ENCODE peak calls at places on chromosomes 13 and 19, in seven cellular contexts. Z, H, J, O, D, F and M are unnamed samples.

GRCh38 chr19:11378319-11379189 is 4.1 kb downstream of the SWSAP1 start:
- DNase-seq in Z (peak; percentile 79), H (peak; percentile 43), J (peak; percentile 44), O (peak; percentile 69), D (peak; percentile 89), F (peak; percentile 88), M (peak; percentile 89)

GRCh38 chr19:48274173-48274572 is 4.3 kb downstream of the ZNF114 start:
- DNase-seq in Z (no peak), H (no peak), J (no peak), O (no peak), D (peak; percentile 51), F (no peak), M (no peak)

GRCh38 chr19:33677745-33678426 is 56.1 kb downstream of the CHST8 start:
- DNase-seq in Z (no peak), H (no peak), J (no peak), O (no peak), D (no peak), F (no peak), M (peak; percentile 11)

GRCh38 chr13:40916207-40916998 is 102.7 kb downstream of the ELF1 start:
- DNase-seq in Z (peak; percentile 42), H (no peak), J (no peak), O (no peak), D (peak; percentile 74), F (peak; percentile 12), M (no peak)

GRCh38 chr19:2164020-2164988 is 571 bp downstream of the DOT1L start:
- DNase-seq in Z (peak; percentile 16), H (no peak), J (no peak), O (peak; percentile 73), D (peak; percentile 47), F (no peak), M (peak; percentile 29)

GRCh38 chr19:8877854-8878705 is 45.9 kb downstream of the MBD3L1 start:
- DNase-seq in Z (no peak), H (no peak), J (no peak), O (no peak), D (no peak), F (no peak), M (no peak)

GRCh38 chr19:35223856-35224505 is 4.6 kb downstream of the FAM187B start:
- DNase-seq in Z (no peak), H (no peak), J (no peak), O (no peak), D (peak; percentile 84), F (no peak), M (no peak)

GRCh38 chr13:43908156-43909126 is 28.7 kb downstream of the LACC1 start:
- DNase-seq in Z (peak; percentile 69), H (no peak), J (no peak), O (no peak), D (peak; percentile 62), F (peak; percentile 39), M (peak; percentile 39)

GRCh38 chr13:44117351-44117750 is 237.6 kb downstream of the LACC1 start:
- DNase-seq in Z (peak; percentile 44), H (no peak), J (no peak), O (no peak), D (peak; percentile 72), F (no peak), M (no peak)

GRCh38 chr13:51717786-51718398 is 86.1 kb downstream of the DHRS12 start:
- DNase-seq in Z (peak; percentile 43), H (no peak), J (no peak), O (no peak), D (peak; percentile 69), F (no peak), M (no peak)

GRCh38 chr13:26484196-26484595 is 73.3 kb upstream of the WASF3 start:
- DNase-seq in Z (no peak), H (no peak), J (no peak), O (no peak), D (no peak), F (no peak), M (no peak)
- TF ChIP-seq CTCF in Z (no peak), H (no peak), J (no peak), O (no peak), D (no peak), F (no peak), M (no peak)

GRCh38 chr19:40252395-40252794 is 25.9 kb upstream of the CCNP start:
- DNase-seq in Z (no peak), H (no peak), J (no peak), O (no peak), D (no peak), F (no peak), M (no peak)
- TF ChIP-seq CTCF in Z (no peak), H (no peak), J (no peak), O (no peak), D (no peak), F (no peak), M (no peak)

GRCh38 chr13:60331249-60332012 is 65.6 kb upstream of the TDRD3 start:
- DNase-seq in Z (no peak), H (no peak), J (no peak), O (no peak), D (no peak), F (no peak), M (no peak)

GRCh38 chr13:60328073-60328472 is 68.9 kb upstream of the TDRD3 start:
- DNase-seq in Z (no peak), H (no peak), J (no peak), O (no peak), D (no peak), F (no peak), M (no peak)

GRCh38 chr13:60327551-60327950 is 69.5 kb upstream of the TDRD3 start:
- DNase-seq in Z (no peak), H (no peak), J (no peak), O (no peak), D (no peak), F (no peak), M (no peak)

GRCh38 chr13:60326273-60326672 is 70.7 kb upstream of the TDRD3 start:
- DNase-seq in Z (no peak), H (no peak), J (no peak), O (no peak), D (no peak), F (no peak), M (no peak)

DNA sequence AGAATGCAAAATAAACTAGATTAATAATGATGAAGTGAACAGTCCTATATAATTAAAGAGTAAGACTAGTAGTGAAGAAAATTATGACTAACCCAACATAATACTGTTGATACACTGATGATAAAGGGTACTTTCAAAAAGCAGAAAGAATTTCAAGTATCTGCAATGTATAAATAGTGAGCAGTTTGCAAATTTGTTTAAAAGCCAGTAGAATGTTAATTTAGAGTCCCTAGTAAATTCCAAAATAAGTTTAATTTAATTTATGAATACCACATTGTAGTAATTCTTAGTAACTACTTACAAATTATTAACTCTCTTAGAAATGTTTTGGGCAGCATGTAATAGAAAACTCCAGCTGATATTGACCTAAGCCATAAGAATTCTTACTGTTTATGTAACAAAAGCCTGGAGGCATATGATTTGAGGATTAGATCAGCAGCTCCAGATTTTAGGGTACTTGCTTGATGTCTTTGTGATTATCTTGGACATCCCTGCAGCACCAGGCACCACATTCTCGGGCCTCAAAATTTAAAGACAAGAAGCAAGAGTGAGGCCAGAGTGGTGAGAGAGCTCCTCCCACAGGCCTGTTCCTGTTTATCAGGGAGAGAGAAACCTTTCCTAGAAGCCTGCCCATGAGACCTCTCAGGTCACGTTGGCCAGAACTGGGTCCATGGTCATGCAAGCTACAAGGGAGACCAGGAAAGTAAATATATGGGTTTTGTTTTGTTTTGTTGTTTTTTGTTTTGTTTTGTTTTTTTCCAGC is 67.6 kb upstream of the TDRD3 start:
- DNase-seq in Z (peak; percentile 48), H (no peak), J (no peak), O (no peak), D (peak; percentile 15), F (peak; percentile 53), M (peak; percentile 22)
- TF ChIP-seq CTCF in Z (peak; percentile 44), H (no peak), J (peak; percentile 27), O (peak; percentile 27), D (peak; percentile 27), F (peak; percentile 62), M (peak; percentile 37)

GRCh38 chr19:55342044-55342531 is 2.4 kb downstream of the KMT5C start:
- DNase-seq in Z (no peak), H (no peak), J (no peak), O (no peak), D (no peak), F (no peak), M (no peak)

GRCh38 chr19:55345101-55345817 is 5.6 kb downstream of the KMT5C start:
- DNase-seq in Z (no peak), H (no peak), J (no peak), O (no peak), D (no peak), F (no peak), M (no peak)

GRCh38 chr19:55345818-55346724 is 6.4 kb downstream of the KMT5C start:
- DNase-seq in Z (peak; percentile 78), H (no peak), J (peak; percentile 45), O (no peak), D (peak; percentile 63), F (peak; percentile 74), M (no peak)

GRCh38 chr19:55346725-55347441 is 7.2 kb downstream of the KMT5C start:
- DNase-seq in Z (peak; percentile 47), H (no peak), J (no peak), O (no peak), D (no peak), F (no peak), M (no peak)

GRCh38 chr19:55344444-55344843 is 4.8 kb downstream of the KMT5C start:
- DNase-seq in Z (no peak), H (no peak), J (no peak), O (no peak), D (peak; percentile 53), F (peak; percentile 87), M (no peak)
- TF ChIP-seq CTCF in Z (no peak), H (no peak), J (no peak), O (no peak), D (no peak), F (no peak), M (no peak)

GRCh38 chr13:50384724-50385123 is 369.5 kb downstream of the KCNRG start:
- DNase-seq in Z (no peak), H (no peak), J (no peak), O (no peak), D (no peak), F (no peak), M (no peak)

GRCh38 chr13:50388481-50388880 is 373.2 kb downstream of the KCNRG start:
- DNase-seq in Z (no peak), H (no peak), J (no peak), O (no peak), D (no peak), F (no peak), M (no peak)

GRCh38 chr13:50389726-50390125 is 374.5 kb downstream of the KCNRG start:
- DNase-seq in Z (no peak), H (no peak), J (no peak), O (no peak), D (no peak), F (no peak), M (no peak)

GRCh38 chr13:50386527-50387123 is 371.4 kb downstream of the KCNRG start:
- DNase-seq in Z (peak; percentile 55), H (no peak), J (peak; percentile 25), O (no peak), D (peak; percentile 73), F (no peak), M (no peak)

DNA sequence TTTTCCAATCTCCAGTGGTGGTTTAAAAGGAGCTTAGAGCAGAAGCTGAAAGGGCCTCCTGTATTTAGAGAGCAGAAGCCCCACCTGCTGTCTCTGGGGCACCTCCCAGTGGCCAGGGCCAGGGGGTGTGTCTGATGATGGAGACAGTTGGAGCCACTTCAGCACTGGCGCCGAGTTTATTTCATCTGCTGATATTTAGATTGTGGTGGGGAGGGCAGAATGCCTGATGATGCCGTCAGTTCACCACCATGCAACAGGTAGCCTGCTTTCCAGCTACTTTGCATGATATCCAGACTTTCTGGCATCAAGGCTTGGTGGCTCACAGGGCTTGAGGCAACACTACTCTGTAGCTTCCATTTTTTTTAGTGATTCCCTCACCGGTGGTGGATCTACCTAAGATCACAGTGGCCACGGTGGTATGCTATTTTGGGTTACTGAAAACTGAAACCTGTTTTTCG is 371.9 kb downstream of the KCNRG start:
- DNase-seq in Z (peak; percentile 61), H (peak; percentile 65), J (peak; percentile 64), O (peak; percentile 62), D (peak; percentile 30), F (no peak), M (no peak)
- TF ChIP-seq CTCF in Z (peak; percentile 31), H (no peak), J (peak; percentile 50), O (peak; percentile 9), D (peak; percentile 10), F (no peak), M (no peak)